ENCODE peak calls at places on chromosomes 2 and 18, in seven cellular contexts. Z is HCT116, K is SK-N-SH, A is HepG2, J is K562, L is H1, F is GM12878. Q is an unnamed sample.

GRCh38 chr2:127991742-127992141 is 36.1 kb downstream of the SAP130 start:
- DNase-seq in A (peak), F (no peak), J (no peak), L (no peak), K (no peak), Z (no peak), Q (no peak)

GRCh38 chr2:136510244-136510643 is 255.1 kb upstream of the THSD7B start:
- DNase-seq in A (no peak), J (no peak), L (peak), Z (no peak), K (no peak), F (no peak), Q (no peak)

GRCh38 chr2:231191896-231192872 is 6.2 kb upstream of the ARMC9 start:
- DNase-seq in J (peak), L (peak), F (no peak), Z (no peak), A (peak), K (peak), Q (no peak)

GRCh38 chr18:48547456-48548403 is 8.9 kb downstream of the CTIF start:
- DNase-seq in A (no peak), F (no peak), Z (no peak), L (no peak), J (peak), K (no peak), Q (peak)

GRCh38 chr2:219155054-219155644 is 5.5 kb downstream of the NHEJ1 start:
- DNase-seq in K (peak), J (peak), A (peak), F (no peak), L (no peak), Z (peak), Q (no peak)

GRCh38 chr2:122634261-122634660 is 878.8 kb downstream of the TSN start:
- DNase-seq in A (no peak), L (no peak), K (no peak), Z (no peak), F (no peak), J (no peak), Q (no peak)

GRCh38 chr2:48415765-48416515 is 114.0 kb upstream of the STON1 start:
- DNase-seq in A (peak), K (no peak), F (no peak), J (no peak), Z (no peak), L (no peak), Q (no peak)

GRCh38 chr2:181188605-181189004 is 208.2 kb downstream of the UBE2E3 start:
- DNase-seq in J (no peak), A (no peak), F (no peak), K (no peak), L (no peak), Z (no peak), Q (no peak)

GRCh38 chr2:224222320-224222719 is 179.6 kb downstream of the FAM124B start:
- DNase-seq in K (no peak), J (no peak), A (no peak), L (no peak), F (no peak), Z (no peak), Q (peak)

GRCh38 chr2:31168291-31168690 is 30.1 kb upstream of the GALNT14 start:
- DNase-seq in F (no peak), J (no peak), K (no peak), L (no peak), Z (no peak), A (no peak), Q (no peak)

GRCh38 chr2:44686561-44686960 is 254.9 kb upstream of the SIX3 start:
- DNase-seq in J (no peak), L (no peak), K (no peak), Z (peak), A (no peak), F (no peak), Q (no peak)

GRCh38 chr2:22600166-22600565 is 784.8 kb upstream of the KLHL29 start:
- DNase-seq in A (no peak), L (no peak), J (no peak), K (no peak), Z (no peak), F (no peak), Q (no peak)

GRCh38 chr2:212359425-212360067 is 179.1 kb downstream of the ERBB4 start:
- DNase-seq in K (peak), F (no peak), J (no peak), L (no peak), A (peak), Z (no peak), Q (no peak)

GRCh38 chr2:58137221-58137620 is 90.6 kb downstream of the VRK2 start:
- DNase-seq in A (no peak), J (no peak), L (no peak), K (no peak), F (no peak), Z (no peak), Q (no peak)

GRCh38 chr18:77207540-77207939 is 42.1 kb upstream of the GALR1 start:
- DNase-seq in Z (peak), J (no peak), L (no peak), K (peak), F (no peak), A (peak), Q (peak)

GRCh38 chr2:74740395-74741075 is 86.5 kb downstream of the SEMA4F start:
- DNase-seq in Z (peak), A (peak), J (no peak), K (no peak), F (no peak), L (peak), Q (peak)

GRCh38 chr2:159798376-159798724 is 342 bp upstream of the CD302 start:
- DNase-seq in A (peak), K (peak), J (no peak), Z (no peak), L (no peak), F (no peak), Q (no peak)

GRCh38 chr2:3244486-3244885 is 133.1 kb downstream of the EIPR1 start:
- DNase-seq in A (no peak), J (no peak), F (no peak), L (no peak), Z (no peak), K (no peak), Q (no peak)

GRCh38 chr2:3243804-3244203 is 133.8 kb downstream of the EIPR1 start:
- DNase-seq in F (no peak), L (no peak), K (no peak), A (no peak), Z (no peak), J (no peak), Q (no peak)

GRCh38 chr2:3241971-3242746 is 135.5 kb downstream of the EIPR1 start:
- DNase-seq in K (no peak), J (no peak), L (no peak), A (no peak), Z (no peak), F (no peak), Q (no peak)

GRCh38 chr2:3246406-3246805 is 131.2 kb downstream of the EIPR1 start:
- DNase-seq in K (no peak), J (no peak), A (no peak), Z (no peak), L (no peak), F (no peak), Q (no peak)

GRCh38 chr2:3242747-3243369 is 134.8 kb downstream of the EIPR1 start:
- DNase-seq in J (no peak), Z (no peak), K (no peak), A (no peak), L (no peak), F (peak), Q (no peak)
- TF ChIP-seq JUND in J (no peak), Z (no peak), K (no peak), A (no peak), L (no peak), F (no peak), Q (no peak)

DNA sequence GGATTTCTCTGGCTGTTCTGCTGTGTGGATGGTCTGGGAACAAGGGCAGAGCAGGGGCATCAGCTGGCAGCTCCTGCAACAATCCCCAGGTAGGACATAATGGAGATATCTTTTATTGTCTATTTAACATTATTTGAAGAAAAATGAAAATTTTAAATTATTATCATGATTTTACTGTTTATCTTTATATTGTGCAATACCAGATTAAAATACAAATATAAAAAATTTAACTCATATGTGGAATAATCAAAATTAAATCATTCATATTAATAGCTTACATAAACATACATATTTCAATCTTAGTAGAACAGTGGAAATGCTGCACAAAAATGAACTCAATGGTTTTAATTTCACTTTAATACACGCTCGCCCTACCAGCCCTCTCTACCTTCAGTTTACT is 70.6 kb upstream of the FAM110C start:
- DNase-seq in F (no peak), J (no peak), K (no peak), L (no peak), A (no peak), Z (no peak), Q (no peak)
- TF ChIP-seq JUND in F (no peak), J (no peak), K (no peak), L (no peak), A (no peak), Z (no peak), Q (no peak)

GRCh38 chr2:226578373-226578772 is 221.2 kb downstream of the IRS1 start:
- DNase-seq in L (no peak), F (no peak), J (no peak), K (no peak), Z (no peak), A (no peak), Q (no peak)

GRCh38 chr2:226573158-226573557 is 226.5 kb downstream of the IRS1 start:
- DNase-seq in Z (no peak), F (no peak), L (no peak), A (no peak), K (peak), J (no peak), Q (no peak)

GRCh38 chr2:226579519-226579918 is 220.1 kb downstream of the IRS1 start:
- DNase-seq in K (no peak), Z (no peak), F (no peak), L (no peak), J (no peak), A (no peak), Q (no peak)

GRCh38 chr2:226578879-226579278 is 220.7 kb downstream of the IRS1 start:
- DNase-seq in F (no peak), Z (no peak), K (no peak), A (peak), J (no peak), L (no peak), Q (no peak)

DNA sequence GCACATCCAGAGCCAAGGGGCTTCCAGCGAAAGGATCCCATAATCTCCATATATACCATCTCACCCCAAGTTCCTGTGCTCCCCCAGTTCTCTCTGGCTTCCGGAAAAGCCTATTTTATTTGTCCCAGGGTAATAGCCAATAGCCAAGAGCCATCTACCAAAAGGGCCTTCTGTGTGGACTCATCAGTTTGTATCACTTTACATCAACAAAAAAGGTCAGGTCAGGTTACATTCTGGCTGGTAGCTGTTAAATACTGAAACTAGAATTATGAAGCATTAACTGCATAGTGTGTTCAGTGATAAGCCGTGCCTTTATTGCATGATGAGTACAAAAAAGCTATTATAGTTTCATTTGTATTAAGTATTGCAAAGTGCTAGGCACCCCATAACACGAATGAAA is 223.7 kb downstream of the IRS1 start:
- DNase-seq in A (no peak), Z (no peak), K (no peak), L (no peak), F (no peak), J (no peak), Q (no peak)
- TF ChIP-seq JUND in A (no peak), Z (no peak), K (no peak), L (no peak), F (no peak), J (no peak), Q (no peak)

DNA sequence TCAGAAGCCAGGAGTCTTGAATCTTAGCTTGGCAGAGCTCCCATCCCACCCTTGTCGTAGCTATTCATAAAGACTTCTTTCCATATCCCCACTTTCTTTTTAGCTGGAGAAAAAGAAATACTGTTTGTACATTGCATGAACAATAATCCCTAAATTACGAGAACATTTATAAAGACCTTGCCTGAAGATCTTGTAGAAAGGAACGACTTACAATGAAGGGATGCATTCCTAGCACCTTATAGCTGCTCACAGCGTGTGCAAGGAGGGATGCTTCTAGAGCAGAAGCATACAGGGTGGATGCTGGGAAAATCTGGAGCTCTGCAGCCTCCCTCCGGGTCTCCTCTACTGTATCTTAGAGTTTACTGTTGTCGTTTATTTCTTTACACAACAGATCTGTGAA is 13.6 kb downstream of the EFR3B start:
- DNase-seq in J (no peak), F (no peak), A (no peak), L (no peak), Z (no peak), K (no peak), Q (no peak)
- TF ChIP-seq JUND in J (no peak), F (no peak), A (no peak), L (no peak), Z (no peak), K (no peak), Q (no peak)